ENCODE peak calls at places on chromosome 4, in seven cellular contexts. One of them, this sample, is unnamed.

GRCh38 chr4:23728393-23728792 is 161.5 kb downstream of the PPARGC1A start:
- DNase-seq in heart right ventricle: no peak
- DNase-seq in aorta: no peak
- DNase-seq in epithelial cell of esophagus: peak
- DNase-seq in stimulated activated CD4-positive, alpha-beta T cell treated with anti-CD3 and anti-CD28 coated beads, Interleukin-4, amount 100 ng/mL, for 24 hours: no peak
- DNase-seq in cortex of kidney: no peak
- DNase-seq in AG20443: peak
- DNase-seq in this sample: no peak

GRCh38 chr4:7043521-7044414 is 596 bp downstream of the TADA2B start:
- DNase-seq in heart right ventricle: peak
- DNase-seq in aorta: peak
- DNase-seq in epithelial cell of esophagus: peak
- DNase-seq in stimulated activated CD4-positive, alpha-beta T cell treated with anti-CD3 and anti-CD28 coated beads, Interleukin-4, amount 100 ng/mL, for 24 hours: peak
- DNase-seq in cortex of kidney: no peak
- DNase-seq in AG20443: no peak
- DNase-seq in this sample: peak

GRCh38 chr4:147683172-147683571 is 791 bp downstream of the PRMT9 start:
- DNase-seq in heart right ventricle: no peak
- DNase-seq in aorta: no peak
- DNase-seq in epithelial cell of esophagus: peak
- DNase-seq in stimulated activated CD4-positive, alpha-beta T cell treated with anti-CD3 and anti-CD28 coated beads, Interleukin-4, amount 100 ng/mL, for 24 hours: no peak
- DNase-seq in cortex of kidney: no peak
- DNase-seq in AG20443: peak
- DNase-seq in this sample: no peak

GRCh38 chr4:76984127-76984526 is 34.6 kb downstream of the SEPTIN11 start:
- DNase-seq in heart right ventricle: no peak
- DNase-seq in aorta: no peak
- DNase-seq in epithelial cell of esophagus: peak
- DNase-seq in stimulated activated CD4-positive, alpha-beta T cell treated with anti-CD3 and anti-CD28 coated beads, Interleukin-4, amount 100 ng/mL, for 24 hours: no peak
- DNase-seq in cortex of kidney: no peak
- DNase-seq in AG20443: peak
- DNase-seq in this sample: no peak

GRCh38 chr4:139229534-139230039 is 50.4 kb downstream of the MGARP start:
- DNase-seq in heart right ventricle: peak
- DNase-seq in aorta: no peak
- DNase-seq in epithelial cell of esophagus: peak
- DNase-seq in stimulated activated CD4-positive, alpha-beta T cell treated with anti-CD3 and anti-CD28 coated beads, Interleukin-4, amount 100 ng/mL, for 24 hours: peak
- DNase-seq in cortex of kidney: no peak
- DNase-seq in AG20443: peak
- DNase-seq in this sample: no peak

GRCh38 chr4:1130318-1131186 is 17.2 kb upstream of the RNF212 start:
- DNase-seq in heart right ventricle: peak
- DNase-seq in aorta: peak
- DNase-seq in epithelial cell of esophagus: peak
- DNase-seq in stimulated activated CD4-positive, alpha-beta T cell treated with anti-CD3 and anti-CD28 coated beads, Interleukin-4, amount 100 ng/mL, for 24 hours: peak
- DNase-seq in cortex of kidney: no peak
- DNase-seq in AG20443: peak
- DNase-seq in this sample: peak

GRCh38 chr4:144591401-144591800 is 54.6 kb upstream of the HHIP start:
- DNase-seq in heart right ventricle: no peak
- DNase-seq in aorta: no peak
- DNase-seq in epithelial cell of esophagus: peak
- DNase-seq in stimulated activated CD4-positive, alpha-beta T cell treated with anti-CD3 and anti-CD28 coated beads, Interleukin-4, amount 100 ng/mL, for 24 hours: no peak
- DNase-seq in cortex of kidney: no peak
- DNase-seq in AG20443: peak
- DNase-seq in this sample: no peak

GRCh38 chr4:83255584-83255983 is 29.0 kb downstream of the COQ2 start:
- DNase-seq in heart right ventricle: no peak
- DNase-seq in aorta: no peak
- DNase-seq in epithelial cell of esophagus: peak
- DNase-seq in stimulated activated CD4-positive, alpha-beta T cell treated with anti-CD3 and anti-CD28 coated beads, Interleukin-4, amount 100 ng/mL, for 24 hours: no peak
- DNase-seq in cortex of kidney: no peak
- DNase-seq in AG20443: no peak
- DNase-seq in this sample: no peak

GRCh38 chr4:36758312-36758690 is 476.9 kb downstream of the DTHD1 start:
- DNase-seq in heart right ventricle: no peak
- DNase-seq in aorta: no peak
- DNase-seq in epithelial cell of esophagus: peak
- DNase-seq in stimulated activated CD4-positive, alpha-beta T cell treated with anti-CD3 and anti-CD28 coated beads, Interleukin-4, amount 100 ng/mL, for 24 hours: no peak
- DNase-seq in cortex of kidney: no peak
- DNase-seq in AG20443: no peak
- DNase-seq in this sample: no peak

GRCh38 chr4:67250497-67250896 is 294.8 kb downstream of the CENPC start:
- DNase-seq in heart right ventricle: no peak
- DNase-seq in aorta: no peak
- DNase-seq in epithelial cell of esophagus: no peak
- DNase-seq in stimulated activated CD4-positive, alpha-beta T cell treated with anti-CD3 and anti-CD28 coated beads, Interleukin-4, amount 100 ng/mL, for 24 hours: no peak
- DNase-seq in cortex of kidney: no peak
- DNase-seq in AG20443: no peak
- DNase-seq in this sample: no peak

GRCh38 chr4:8095956-8096689 is 62.5 kb downstream of the ABLIM2 start:
- DNase-seq in heart right ventricle: no peak
- DNase-seq in aorta: no peak
- DNase-seq in epithelial cell of esophagus: no peak
- DNase-seq in stimulated activated CD4-positive, alpha-beta T cell treated with anti-CD3 and anti-CD28 coated beads, Interleukin-4, amount 100 ng/mL, for 24 hours: no peak
- DNase-seq in cortex of kidney: no peak
- DNase-seq in AG20443: no peak
- DNase-seq in this sample: no peak